ENCODE peak calls at places on chromosomes 7 and 10, in four cellular contexts. V is iPS-NIHi11, C is WTC11, D is T-helper 9 cell. T is an unnamed sample.

GRCh38 chr7:3070908-3071307 is 27.2 kb upstream of the CARD11 start:
- DNase-seq in V (no peak), C (no peak), D (no peak), T (no peak)

GRCh38 chr10:110881247-110881646 is 9.5 kb downstream of the PDCD4 start:
- DNase-seq in V (no peak), C (no peak), D (no peak), T (no peak)

GRCh38 chr10:126712681-126713080 is 42.2 kb upstream of the C10orf90 start:
- DNase-seq in V (no peak), C (no peak), D (no peak), T (no peak)

GRCh38 chr7:30779574-30779973 is 8.4 kb downstream of the MINDY4 start:
- DNase-seq in V (no peak), C (no peak), D (no peak), T (no peak)

GRCh38 chr7:36490335-36490940 is 100.8 kb downstream of the ANLN start:
- DNase-seq in V (no peak), C (no peak), D (no peak), T (no peak)

GRCh38 chr10:79424221-79425073 is 21.0 kb downstream of the ZCCHC24 start:
- DNase-seq in V (peak), C (no peak), D (no peak), T (no peak)

GRCh38 chr7:90061077-90061476 is 93.2 kb upstream of the STEAP1 start:
- DNase-seq in V (no peak), C (no peak), D (no peak), T (no peak)

GRCh38 chr7:40802497-40802896 is 667.7 kb downstream of the SUGCT start:
- DNase-seq in V (no peak), C (no peak), D (no peak), T (no peak)

GRCh38 chr10:1121311-1121970 is 65.3 kb downstream of the WDR37 start:
- DNase-seq in V (no peak), C (no peak), D (no peak), T (no peak)

GRCh38 chr10:87895430-87895829 is 32.0 kb downstream of the PTEN start:
- DNase-seq in V (no peak), C (no peak), D (no peak), T (no peak)

GRCh38 chr10:132684164-132684891 is 101.6 kb downstream of the NKX6-2 start:
- DNase-seq in V (no peak), C (peak), D (no peak), T (no peak)

GRCh38 chr10:129712000-129712399 is 245.0 kb downstream of the MGMT start:
- DNase-seq in V (no peak), C (no peak), D (no peak), T (no peak)

GRCh38 chr10:48363617-48364355 is 57.3 kb downstream of the MAPK8 start:
- DNase-seq in V (peak), C (no peak), D (no peak), T (peak)

GRCh38 chr7:129923709-129924108 is 29.1 kb downstream of the UBE2H start:
- DNase-seq in V (no peak), C (no peak), D (no peak), T (no peak)

GRCh38 chr7:20804376-20804775 is 17.7 kb upstream of the SP8 start:
- DNase-seq in V (no peak), C (no peak), D (no peak), T (no peak)

GRCh38 chr7:50633414-50633710 is 68.2 kb upstream of the DDC start:
- DNase-seq in V (no peak), C (no peak), D (no peak), T (no peak)

GRCh38 chr10:132001238-132001977 is 19.7 kb upstream of the BNIP3 start:
- DNase-seq in V (peak), C (peak), D (no peak), T (no peak)

GRCh38 chr10:37710831-37711616 is 146.4 kb downstream of the ZNF248 start:
- DNase-seq in V (no peak), C (no peak), D (no peak), T (no peak)

GRCh38 chr7:157124655-157125054 is 14.1 kb upstream of the UBE3C start:
- DNase-seq in V (no peak), C (no peak), D (no peak), T (no peak)

GRCh38 chr7:94295805-94296204 is 98.9 kb upstream of the COL1A2 start:
- DNase-seq in V (no peak), C (no peak), D (no peak), T (no peak)

GRCh38 chr7:5478568-5479045 is 55.0 kb upstream of the TNRC18 start:
- DNase-seq in V (no peak), C (no peak), D (no peak), T (peak)

GRCh38 chr10:35412900-35413491 is 76.7 kb downstream of the CCNY start:
- DNase-seq in V (no peak), C (no peak), D (no peak), T (no peak)

GRCh38 chr7:24812313-24812945 is 55.2 kb upstream of the GSDME start:
- DNase-seq in V (peak), C (peak), D (peak), T (peak)

GRCh38 chr10:100948916-100949315 is 20.4 kb upstream of the SEMA4G start:
- DNase-seq in V (no peak), C (no peak), D (no peak), T (no peak)

GRCh38 chr10:31947144-31947926 is 18.7 kb upstream of the ARHGAP12 start:
- DNase-seq in V (peak), C (no peak), D (no peak), T (peak)

GRCh38 chr10:36559412-36559811 is 566.0 kb upstream of the ANKRD30A start:
- DNase-seq in V (no peak), C (no peak), D (no peak), T (no peak)

GRCh38 chr10:62540389-62540788 is 166.2 kb downstream of the ZNF365 start:
- DNase-seq in V (no peak), C (no peak), D (no peak), T (no peak)

GRCh38 chr10:106740-107139 is 28.5 kb upstream of the ZMYND11 start:
- DNase-seq in V (no peak), C (no peak), D (no peak), T (no peak)

GRCh38 chr7:118129037-118129436 is 54.9 kb upstream of the LSM8 start:
- DNase-seq in V (no peak), C (no peak), D (no peak), T (no peak)

GRCh38 chr7:26332698-26333097 is 41.0 kb downstream of the SNX10 start:
- DNase-seq in V (no peak), C (no peak), D (no peak), T (no peak)

GRCh38 chr10:116038259-116038658 is 234.7 kb downstream of the GFRA1 start:
- DNase-seq in V (no peak), C (no peak), D (no peak), T (no peak)

GRCh38 chr10:30671011-30671616 is 41.6 kb upstream of the LYZL2 start:
- DNase-seq in V (peak), C (peak), D (peak), T (peak)